ENCODE peak calls at places on chromosomes 11 and 22, in eight cellular contexts. One of them, this sample, is unnamed.
A peak's percentile ranks its signal among the peaks of the same experiment; 100 is the strongest.

GRCh38 chr22:46942816-46943783 is 180.7 kb downstream of the TBC1D22A start:
- DNase-seq in stimulated activated CD8-positive, alpha-beta memory T cell treated with anti-CD3 and anti-CD28 coated beads, Interleukin-7, amount 100 ng/mL, for 4 hours: no peak
- DNase-seq in effector memory CD4-positive, alpha-beta T cell: no peak
- DNase-seq in Peyer's patch: no peak
- DNase-seq in OCI-LY7: no peak
- DNase-seq in lower leg skin: no peak
- DNase-seq in fibroblast of lung: no peak
- DNase-seq in kidney tubule cell: no peak
- DNase-seq in this sample: peak; percentile 48

GRCh38 chr11:12824281-12825041 is 150.2 kb downstream of the TEAD1 start:
- DNase-seq in stimulated activated CD8-positive, alpha-beta memory T cell treated with anti-CD3 and anti-CD28 coated beads, Interleukin-7, amount 100 ng/mL, for 4 hours: no peak
- DNase-seq in effector memory CD4-positive, alpha-beta T cell: no peak
- DNase-seq in Peyer's patch: no peak
- DNase-seq in OCI-LY7: no peak
- DNase-seq in lower leg skin: no peak
- DNase-seq in fibroblast of lung: no peak
- DNase-seq in kidney tubule cell: no peak
- DNase-seq in this sample: no peak

GRCh38 chr11:85828640-85828978 is 17.7 kb upstream of the SYTL2 start:
- DNase-seq in stimulated activated CD8-positive, alpha-beta memory T cell treated with anti-CD3 and anti-CD28 coated beads, Interleukin-7, amount 100 ng/mL, for 4 hours: no peak
- DNase-seq in effector memory CD4-positive, alpha-beta T cell: no peak
- DNase-seq in Peyer's patch: no peak
- DNase-seq in OCI-LY7: no peak
- DNase-seq in lower leg skin: no peak
- DNase-seq in fibroblast of lung: no peak
- DNase-seq in kidney tubule cell: no peak
- DNase-seq in this sample: no peak

GRCh38 chr11:5336331-5336730 is 7.0 kb downstream of the OR51B5 start:
- DNase-seq in stimulated activated CD8-positive, alpha-beta memory T cell treated with anti-CD3 and anti-CD28 coated beads, Interleukin-7, amount 100 ng/mL, for 4 hours: no peak
- DNase-seq in effector memory CD4-positive, alpha-beta T cell: no peak
- DNase-seq in Peyer's patch: no peak
- DNase-seq in OCI-LY7: no peak
- DNase-seq in lower leg skin: no peak
- DNase-seq in fibroblast of lung: peak; percentile 32
- DNase-seq in kidney tubule cell: no peak
- DNase-seq in this sample: no peak

GRCh38 chr11:118286545-118286944 is 18.0 kb upstream of the CD3E start:
- DNase-seq in stimulated activated CD8-positive, alpha-beta memory T cell treated with anti-CD3 and anti-CD28 coated beads, Interleukin-7, amount 100 ng/mL, for 4 hours: no peak
- DNase-seq in effector memory CD4-positive, alpha-beta T cell: no peak
- DNase-seq in Peyer's patch: no peak
- DNase-seq in OCI-LY7: no peak
- DNase-seq in lower leg skin: no peak
- DNase-seq in fibroblast of lung: no peak
- DNase-seq in kidney tubule cell: peak; percentile 44
- DNase-seq in this sample: no peak

GRCh38 chr22:48837341-48837935 is 990.2 kb downstream of the BRD1 start:
- DNase-seq in stimulated activated CD8-positive, alpha-beta memory T cell treated with anti-CD3 and anti-CD28 coated beads, Interleukin-7, amount 100 ng/mL, for 4 hours: no peak
- DNase-seq in effector memory CD4-positive, alpha-beta T cell: no peak
- DNase-seq in Peyer's patch: no peak
- DNase-seq in OCI-LY7: no peak
- DNase-seq in lower leg skin: no peak
- DNase-seq in fibroblast of lung: peak; percentile 8
- DNase-seq in kidney tubule cell: peak; percentile 47
- DNase-seq in this sample: no peak

GRCh38 chr22:20488946-20489345 is 6.6 kb downstream of the KLHL22 start:
- DNase-seq in stimulated activated CD8-positive, alpha-beta memory T cell treated with anti-CD3 and anti-CD28 coated beads, Interleukin-7, amount 100 ng/mL, for 4 hours: no peak
- DNase-seq in effector memory CD4-positive, alpha-beta T cell: no peak
- DNase-seq in Peyer's patch: no peak
- DNase-seq in OCI-LY7: no peak
- DNase-seq in lower leg skin: no peak
- DNase-seq in fibroblast of lung: no peak
- DNase-seq in kidney tubule cell: no peak
- DNase-seq in this sample: no peak

GRCh38 chr22:38038426-38038825 is 18.8 kb upstream of the PICK1 start:
- DNase-seq in stimulated activated CD8-positive, alpha-beta memory T cell treated with anti-CD3 and anti-CD28 coated beads, Interleukin-7, amount 100 ng/mL, for 4 hours: no peak
- DNase-seq in effector memory CD4-positive, alpha-beta T cell: no peak
- DNase-seq in Peyer's patch: no peak
- DNase-seq in OCI-LY7: no peak
- DNase-seq in lower leg skin: no peak
- DNase-seq in fibroblast of lung: no peak
- DNase-seq in kidney tubule cell: no peak
- DNase-seq in this sample: no peak

This sample was measured in uterus.